ENCODE peak calls at places on chromosomes 4 and X, in eight cellular contexts. A is HFF-Myc; O is GM23338; R is left ventricle myocardium inferior; V is cardiac fibroblast; L is CD4-positive, alpha-beta T cell; M is left lung; J is RWPE1. H is an unnamed sample.
A peak's percentile ranks its signal among the peaks of the same experiment; 100 is the strongest.

GRCh38 chr4:174036111-174036510 is 247.4 kb downstream of the FBXO8 start:
- DNase-seq in A (no peak), O (no peak), R (no peak), V (no peak), L (no peak), M (no peak), J (no peak), H (no peak)

GRCh38 chrX:133698298-133698697 is 283.0 kb upstream of the GPC4 start:
- DNase-seq in A (no peak), O (peak; percentile 29), R (no peak), V (peak; percentile 28), L (no peak), M (no peak), J (peak; percentile 1), H (no peak)

GRCh38 chrX:148309413-148309812 is 191.0 kb upstream of the AFF2 start:
- DNase-seq in A (no peak), O (no peak), R (no peak), V (no peak), L (no peak), M (no peak), J (no peak), H (peak; percentile 8)

GRCh38 chr4:94653984-94654609 is 103.7 kb upstream of the BMPR1B start:
- DNase-seq in A (no peak), O (no peak), R (no peak), V (no peak), L (no peak), M (no peak), J (no peak), H (no peak)

GRCh38 chr4:2941138-2942036 is 21.8 kb downstream of the NOP14 start:
- DNase-seq in A (no peak), O (no peak), R (no peak), V (no peak), L (no peak), M (no peak), J (no peak), H (peak; percentile 16)

GRCh38 chrX:47384502-47384901 is 14.1 kb downstream of the ZNF157 start:
- DNase-seq in A (peak; percentile 15), O (peak; percentile 85), R (peak; percentile 18), V (peak; percentile 71), L (peak; percentile 61), M (no peak), J (no peak), H (peak; percentile 69)

GRCh38 chr4:184503869-184504300 is 29.5 kb upstream of the IRF2 start:
- DNase-seq in A (peak; percentile 3), O (no peak), R (no peak), V (no peak), L (no peak), M (no peak), J (no peak), H (peak; percentile 21)

GRCh38 chr4:2946812-2947600 is 16.2 kb downstream of the NOP14 start:
- DNase-seq in A (no peak), O (no peak), R (no peak), V (no peak), L (no peak), M (peak; percentile 53), J (no peak), H (no peak)

GRCh38 chr4:74715731-74716435 is 78.4 kb downstream of the BTC start:
- DNase-seq in A (no peak), O (no peak), R (no peak), V (no peak), L (no peak), M (no peak), J (no peak), H (no peak)

GRCh38 chr4:84672177-84672576 is 89.2 kb downstream of the CDS1 start:
- DNase-seq in A (no peak), O (no peak), R (no peak), V (no peak), L (no peak), M (no peak), J (no peak), H (no peak)

GRCh38 chr4:84669201-84669600 is 86.3 kb downstream of the CDS1 start:
- DNase-seq in A (no peak), O (no peak), R (no peak), V (no peak), L (no peak), M (no peak), J (no peak), H (no peak)

GRCh38 chr4:84661191-84661944 is 78.4 kb downstream of the CDS1 start:
- DNase-seq in A (no peak), O (no peak), R (no peak), V (no peak), L (no peak), M (no peak), J (no peak), H (no peak)

GRCh38 chr4:84660606-84661005 is 77.7 kb downstream of the CDS1 start:
- DNase-seq in A (no peak), O (no peak), R (no peak), V (no peak), L (no peak), M (no peak), J (no peak), H (no peak)

GRCh38 chr4:84666444-84666843 is 83.5 kb downstream of the CDS1 start:
- DNase-seq in A (no peak), O (no peak), R (no peak), V (no peak), L (no peak), M (no peak), J (no peak), H (no peak)
- TF ChIP-seq CTCF in A (no peak), O (no peak), R (no peak), V (no peak), L (no peak), M (no peak), J (no peak), H (no peak)

GRCh38 chrX:40243699-40244098 is 145.9 kb upstream of the BCOR start:
- DNase-seq in A (no peak), O (no peak), R (no peak), V (no peak), L (no peak), M (no peak), J (no peak), H (no peak)

GRCh38 chrX:40244116-40244515 is 146.4 kb upstream of the BCOR start:
- DNase-seq in A (no peak), O (no peak), R (no peak), V (no peak), L (no peak), M (no peak), J (no peak), H (no peak)

GRCh38 chrX:40247382-40247781 is 149.6 kb upstream of the BCOR start:
- DNase-seq in A (no peak), O (no peak), R (no peak), V (no peak), L (no peak), M (no peak), J (no peak), H (no peak)

GRCh38 chrX:40245411-40246140 is 147.8 kb upstream of the BCOR start:
- DNase-seq in A (no peak), O (no peak), R (peak; percentile 29), V (peak; percentile 78), L (no peak), M (no peak), J (no peak), H (no peak)

DNA sequence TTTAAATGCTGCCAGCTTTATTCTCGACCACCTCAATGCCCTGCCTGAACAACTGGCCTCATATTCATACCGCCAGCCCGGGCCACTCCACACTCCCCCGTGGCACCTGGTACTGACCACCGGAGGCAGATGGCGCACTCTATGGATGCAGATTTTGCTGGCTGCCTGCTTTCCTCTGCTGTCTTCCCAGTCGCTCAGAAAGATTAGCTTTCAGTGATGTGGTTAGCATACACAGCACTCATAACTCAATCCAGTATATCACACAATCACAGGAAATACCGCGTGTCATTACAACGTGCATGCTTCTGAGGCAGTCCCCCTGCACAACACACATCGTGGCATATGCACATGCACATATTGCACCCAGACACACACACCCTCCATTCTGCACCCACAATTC is 147.2 kb upstream of the BCOR start:
- DNase-seq in A (no peak), O (no peak), R (no peak), V (peak; percentile 74), L (no peak), M (no peak), J (no peak), H (no peak)
- TF ChIP-seq CTCF in A (no peak), O (no peak), R (no peak), V (no peak), L (no peak), M (no peak), J (no peak), H (no peak)

GRCh38 chr4:189979196-189980047 is 38.8 kb downstream of the FRG1 start:
- DNase-seq in A (no peak), O (no peak), R (no peak), V (no peak), L (no peak), M (no peak), J (no peak), H (no peak)
- TF ChIP-seq CTCF in A (no peak), O (no peak), R (no peak), V (no peak), L (no peak), M (no peak), J (no peak), H (no peak)

DNA sequence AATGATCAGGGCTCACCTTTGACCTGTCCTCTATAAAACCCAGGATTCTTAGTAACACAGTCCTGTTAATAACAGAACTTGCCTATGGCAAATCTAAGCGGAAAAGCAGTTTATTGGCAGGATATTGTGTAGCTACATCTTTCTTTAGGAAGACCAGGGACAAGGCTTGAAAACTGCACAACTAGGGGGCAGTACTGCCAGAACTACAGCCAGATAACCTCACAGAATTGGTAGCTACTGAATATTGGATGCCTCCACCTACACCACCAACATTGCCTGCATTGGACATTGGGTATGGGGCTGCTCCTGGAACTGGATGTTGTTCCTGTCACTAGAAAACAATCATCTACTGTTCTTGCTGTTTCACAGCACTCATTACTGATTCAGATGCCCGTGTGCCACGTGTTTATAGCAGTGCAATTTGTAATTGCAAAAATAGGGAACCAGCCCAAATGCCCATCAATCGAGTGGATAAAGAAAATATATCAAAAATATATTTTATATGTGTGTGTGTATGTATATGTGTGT is 47.4 kb downstream of the REPS2 start:
- DNase-seq in A (no peak), O (peak; percentile 17), R (no peak), V (no peak), L (no peak), M (no peak), J (no peak), H (peak; percentile 8)
- TF ChIP-seq CTCF in A (peak; percentile 19), O (peak; percentile 34), R (no peak), V (no peak), L (no peak), M (no peak), J (no peak), H (peak; percentile 30)

DNA sequence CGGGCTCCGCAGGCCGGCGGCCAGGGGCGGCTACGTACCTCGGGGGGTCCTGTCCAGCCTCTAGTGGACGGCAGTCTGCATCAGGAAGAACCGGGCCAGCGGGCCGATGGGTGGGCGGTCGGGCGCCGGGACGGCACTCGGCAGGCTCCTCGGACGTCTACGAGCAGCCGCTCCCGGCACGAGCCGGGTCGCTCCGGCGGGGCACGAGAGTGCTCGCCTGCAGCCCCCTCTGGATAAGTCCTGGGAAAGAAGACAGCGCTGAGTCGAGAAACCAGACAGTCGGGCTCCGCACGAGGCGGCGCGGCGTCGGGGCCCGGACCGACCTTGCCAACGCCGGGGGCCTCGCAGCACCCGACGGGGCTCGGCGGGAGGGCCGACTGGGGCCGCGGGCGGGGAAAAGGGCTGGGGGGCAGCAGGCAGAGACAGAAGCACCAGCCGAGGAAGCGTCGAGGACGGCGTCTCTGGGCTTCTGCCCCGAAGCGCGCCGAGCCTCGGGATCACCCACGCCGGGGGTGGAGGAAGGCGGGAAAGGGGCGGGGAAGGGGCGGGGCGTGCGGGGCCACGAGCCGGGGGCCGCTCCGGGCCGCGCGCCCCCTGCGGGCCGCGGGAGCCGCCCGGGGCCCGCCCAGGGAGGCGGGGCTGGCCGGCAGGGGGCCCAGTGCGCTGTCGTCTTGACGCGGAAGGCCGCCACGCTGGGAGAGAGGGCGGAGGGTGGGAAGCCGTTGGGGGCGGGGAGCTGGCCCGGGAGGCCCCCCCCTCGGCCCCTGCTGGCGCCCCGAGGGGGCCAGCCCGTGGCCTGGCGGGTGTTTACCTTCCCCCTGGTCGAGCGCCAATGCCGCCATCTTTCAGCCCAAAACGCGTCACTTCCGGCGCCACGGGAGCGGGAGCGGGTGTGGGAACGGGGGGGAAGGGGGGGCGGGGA is 1.9 kb downstream of the KLHL15 start:
- DNase-seq in A (peak; percentile 40), O (peak; percentile 70), R (peak; percentile 90), V (peak; percentile 96), L (peak; percentile 70), M (peak; percentile 91), J (peak; percentile 82), H (peak; percentile 93)
- TF ChIP-seq CTCF in A (no peak), O (no peak), R (no peak), V (no peak), L (no peak), M (peak; percentile 16), J (peak; percentile 31), H (no peak)